ENCODE peak calls at places on chromosomes 11 and 22, in four cellular contexts. W is heart left ventricle, X is testis, P is spleen. M is an unnamed sample.

GRCh38 chr11:76151561-76152085 is 54.7 kb downstream of the WNT11 start:
- DNase-seq in W (no peak), X (no peak), P (no peak), M (peak)

GRCh38 chr11:127470485-127470884 is 469.9 kb upstream of the KIRREL3 start:
- DNase-seq in W (no peak), X (peak), P (no peak), M (no peak)

GRCh38 chr22:23163665-23164064 is 16.6 kb upstream of the BCR start:
- DNase-seq in W (no peak), X (peak), P (no peak), M (peak)

GRCh38 chr11:10796191-10796590 is 12.5 kb downstream of the EIF4G2 start:
- DNase-seq in W (no peak), X (no peak), P (no peak), M (no peak)

GRCh38 chr22:22110548-22111266 is 128.1 kb upstream of the TOP3B start:
- DNase-seq in W (no peak), X (peak), P (peak), M (no peak)

GRCh38 chr22:22800716-22801115 is 86.9 kb upstream of the IGLL5 start:
- DNase-seq in W (no peak), X (no peak), P (no peak), M (peak)

GRCh38 chr22:43953988-43954771 is 1.1 kb upstream of the SAMM50 start:
- DNase-seq in W (no peak), X (no peak), P (no peak), M (no peak)

GRCh38 chr11:44743326-44743725 is 16.6 kb downstream of the TSPAN18 start:
- DNase-seq in W (no peak), X (no peak), P (no peak), M (no peak)

GRCh38 chr11:15848769-15849168 is 507.6 kb downstream of the SOX6 start:
- DNase-seq in W (no peak), X (no peak), P (no peak), M (no peak)
- TF ChIP-seq POLR2A in W (no peak), X (no peak), P (no peak), M (no peak)

DNA sequence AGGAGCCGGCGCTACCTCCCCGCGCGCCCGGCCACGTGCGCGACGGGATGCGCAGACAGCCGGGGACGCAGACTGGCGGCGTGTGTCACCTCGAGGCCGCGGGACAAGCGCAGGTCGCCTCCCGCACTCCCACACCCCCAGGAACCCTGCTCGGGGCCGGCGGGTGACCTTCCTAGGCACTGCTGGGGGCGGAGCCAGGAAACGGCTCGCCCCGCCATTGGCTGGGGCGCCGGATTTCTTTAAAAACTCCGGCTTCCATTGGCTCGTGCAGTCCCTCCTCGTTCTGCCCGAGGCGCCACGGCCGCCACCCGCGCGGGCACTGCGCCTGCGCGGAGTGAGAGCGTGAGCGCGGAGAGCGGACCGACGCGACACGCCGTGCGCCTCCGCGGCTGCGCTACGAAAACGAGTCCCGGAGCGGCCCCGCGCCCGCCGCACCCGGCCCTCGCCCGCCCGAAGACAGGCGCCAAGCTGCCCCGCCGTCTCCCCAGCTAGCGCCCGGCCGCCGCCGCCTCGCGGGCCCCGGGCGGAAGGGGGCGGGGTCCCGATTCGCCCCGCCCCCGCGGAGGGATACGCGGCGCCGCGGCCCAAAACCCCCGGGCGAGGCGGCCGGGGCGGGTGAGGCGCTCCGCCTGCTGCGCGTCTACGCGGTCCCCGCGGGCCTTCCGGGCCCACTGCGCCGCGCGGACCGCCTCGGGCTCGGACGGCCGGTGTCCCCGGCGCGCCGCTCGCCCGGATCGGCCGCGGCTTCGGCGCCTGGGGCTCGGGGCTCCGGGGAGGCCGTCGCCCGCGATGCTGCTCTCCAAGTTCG is at the start of gene PIM3:
- DNase-seq in W (peak), X (peak), P (peak), M (peak)
- TF ChIP-seq POLR2A in W (peak), X (no peak), P (peak), M (peak)

GRCh38 chr11:78038697-78039313 is 15.7 kb upstream of the KCTD14 start:
- DNase-seq in W (no peak), X (no peak), P (no peak), M (no peak)

GRCh38 chr11:78040691-78041379 is 17.8 kb upstream of the KCTD14 start:
- DNase-seq in W (no peak), X (no peak), P (no peak), M (no peak)

GRCh38 chr11:78041843-78042455 is 18.9 kb upstream of the KCTD14 start:
- DNase-seq in W (no peak), X (no peak), P (no peak), M (no peak)

GRCh38 chr11:78039391-78039918 is 16.4 kb upstream of the KCTD14 start:
- DNase-seq in W (no peak), X (no peak), P (no peak), M (no peak)

GRCh38 chr11:78039919-78040671 is 17.0 kb upstream of the KCTD14 start:
- DNase-seq in W (peak), X (peak), P (peak), M (peak)
- TF ChIP-seq POLR2A in W (no peak), X (no peak), P (no peak), M (no peak)

GRCh38 chr11:111911563-111912401 is at the start of gene CRYAB:
- DNase-seq in W (peak), X (peak), P (no peak), M (peak)
- TF ChIP-seq POLR2A in W (peak), X (no peak), P (no peak), M (no peak)

DNA sequence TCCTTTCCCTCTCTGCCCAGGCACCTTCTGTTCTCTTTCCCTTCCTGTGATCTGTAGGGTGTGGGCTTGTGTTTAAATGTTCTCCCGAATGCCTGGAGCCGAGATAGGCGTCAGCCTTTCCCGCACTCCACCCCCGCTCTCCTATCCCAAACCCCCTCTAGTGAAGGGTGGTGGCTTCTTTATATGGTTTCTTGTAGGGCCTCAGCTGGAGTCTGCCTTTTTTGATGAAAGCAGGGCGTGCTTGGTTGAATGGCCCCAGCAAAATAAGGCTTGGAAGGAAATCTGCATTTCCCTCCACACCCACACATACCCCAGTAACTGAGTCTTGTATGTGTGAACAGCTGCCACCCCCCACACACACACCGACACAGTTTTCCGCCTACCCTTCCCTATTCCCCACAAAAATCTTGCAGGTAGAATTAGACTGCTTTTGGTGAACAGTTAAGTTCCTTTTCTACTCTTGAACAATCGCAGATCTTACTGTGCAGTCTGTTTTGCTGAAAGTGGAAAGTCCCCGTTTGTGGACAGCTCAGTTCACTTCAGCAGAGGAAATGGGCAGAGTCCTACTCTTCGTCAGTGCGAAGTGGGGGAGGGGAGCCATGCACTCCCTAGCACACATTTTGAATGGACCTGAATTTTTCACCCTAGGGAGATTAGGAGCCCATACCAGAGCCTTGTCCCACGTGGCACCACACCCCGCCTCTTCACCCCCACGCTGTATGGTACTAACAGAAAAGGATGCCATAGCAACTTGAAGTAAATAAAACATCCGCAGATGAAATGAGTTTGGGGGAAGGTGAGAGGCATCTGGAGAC is 25.5 kb upstream of the GRK2 start:
- DNase-seq in W (peak), X (peak), P (peak), M (peak)
- TF ChIP-seq POLR2A in W (no peak), X (no peak), P (no peak), M (no peak)

DNA sequence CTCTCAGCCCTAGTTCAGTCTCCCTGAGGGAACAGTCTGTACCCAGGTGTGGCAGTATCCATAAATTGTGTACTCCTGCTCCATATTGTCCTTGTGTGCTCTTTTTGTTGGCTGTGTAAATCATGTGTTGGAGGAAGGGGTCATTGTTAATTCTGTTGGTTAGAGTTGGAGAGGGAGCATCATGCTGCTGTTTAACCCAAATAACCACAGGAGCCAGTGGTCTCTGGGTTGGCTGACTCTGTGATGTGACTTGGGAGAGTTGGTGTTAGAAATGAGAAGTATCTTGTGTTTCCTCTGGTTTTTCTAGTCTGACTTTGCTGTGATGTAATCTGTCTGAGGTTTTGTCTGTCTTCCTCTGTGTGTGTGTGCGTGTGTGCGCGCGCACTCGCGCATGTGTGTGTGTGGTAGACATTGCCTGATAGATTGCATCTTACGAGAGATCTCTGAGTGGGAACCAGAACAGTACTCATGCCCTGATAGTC is 30.5 kb downstream of the CTNND1 start:
- DNase-seq in W (peak), X (peak), P (peak), M (peak)
- TF ChIP-seq POLR2A in W (no peak), X (no peak), P (no peak), M (no peak)

GRCh38 chr22:38314992-38315800 is 2.0 kb downstream of the CSNK1E start:
- DNase-seq in W (no peak), X (no peak), P (peak), M (no peak)
- TF ChIP-seq POLR2A in W (no peak), X (no peak), P (no peak), M (no peak)

GRCh38 chr11:12166299-12167092 is 56.1 kb downstream of the MICAL2 start:
- DNase-seq in W (peak), X (no peak), P (no peak), M (peak)

GRCh38 chr11:12163181-12163841 is 52.9 kb downstream of the MICAL2 start:
- DNase-seq in W (peak), X (no peak), P (no peak), M (peak)

GRCh38 chr11:12165237-12165875 is 55.0 kb downstream of the MICAL2 start:
- DNase-seq in W (peak), X (no peak), P (no peak), M (peak)

GRCh38 chr11:12162652-12163051 is 52.3 kb downstream of the MICAL2 start:
- DNase-seq in W (no peak), X (no peak), P (no peak), M (no peak)

GRCh38 chr11:12164061-12165014 is 53.9 kb downstream of the MICAL2 start:
- DNase-seq in W (peak), X (peak), P (no peak), M (peak)
- TF ChIP-seq POLR2A in W (no peak), X (no peak), P (no peak), M (no peak)